ENCODE peak calls at places on chromosomes 11 and 22, in four cellular contexts. One of them, this sample, is unnamed.

GRCh38 chr11:72105888-72106287 is at the start of gene TOMT:
- DNase-seq in cardiac muscle cell: no peak
- DNase-seq in HCT116: no peak
- DNase-seq in tibial nerve: no peak
- DNase-seq in this sample: no peak

GRCh38 chr11:2807801-2808241 is 77.8 kb downstream of the CDKN1C start:
- DNase-seq in tibial nerve: peak; percentile 12
- DNase-seq in cardiac muscle cell: no peak
- DNase-seq in HCT116: no peak
- DNase-seq in this sample: no peak

GRCh38 chr11:93736129-93736528 is 5.2 kb downstream of the TAF1D start:
- DNase-seq in HCT116: no peak
- DNase-seq in cardiac muscle cell: peak; percentile 38
- DNase-seq in tibial nerve: no peak
- DNase-seq in this sample: no peak

GRCh38 chr11:120660024-120660565 is 148.5 kb downstream of the GRIK4 start:
- DNase-seq in cardiac muscle cell: peak; percentile 38
- DNase-seq in HCT116: peak; percentile 46
- DNase-seq in tibial nerve: no peak
- DNase-seq in this sample: peak; percentile 94

GRCh38 chr22:44444341-44445306 is 53.4 kb downstream of the RTL6 start:
- DNase-seq in tibial nerve: no peak
- DNase-seq in HCT116: no peak
- DNase-seq in cardiac muscle cell: no peak
- DNase-seq in this sample: peak; percentile 68

GRCh38 chr22:28768701-28769393 is 3.6 kb upstream of the CCDC117 start:
- DNase-seq in tibial nerve: no peak
- DNase-seq in HCT116: no peak
- DNase-seq in cardiac muscle cell: no peak
- DNase-seq in this sample: no peak

GRCh38 chr22:32623943-32624342 is 149.3 kb downstream of the FBXO7 start:
- DNase-seq in HCT116: no peak
- DNase-seq in tibial nerve: peak; percentile 80
- DNase-seq in cardiac muscle cell: peak; percentile 92
- DNase-seq in this sample: no peak

GRCh38 chr11:35362571-35362980 is 56.8 kb downstream of the SLC1A2 start:
- DNase-seq in HCT116: no peak
- DNase-seq in tibial nerve: no peak
- DNase-seq in cardiac muscle cell: no peak
- DNase-seq in this sample: peak; percentile 32

GRCh38 chr11:20353829-20354434 is 9.6 kb upstream of the HTATIP2 start:
- DNase-seq in tibial nerve: no peak
- DNase-seq in HCT116: peak; percentile 45
- DNase-seq in cardiac muscle cell: peak; percentile 64
- DNase-seq in this sample: peak; percentile 72

GRCh38 chr22:17878970-17879369 is 104.7 kb upstream of the BID start:
- DNase-seq in HCT116: no peak
- DNase-seq in cardiac muscle cell: no peak
- DNase-seq in tibial nerve: no peak
- DNase-seq in this sample: no peak

GRCh38 chr11:33532257-33532656 is 168.4 kb downstream of the C11orf91 start:
- DNase-seq in cardiac muscle cell: no peak
- DNase-seq in tibial nerve: no peak
- DNase-seq in HCT116: no peak
- DNase-seq in this sample: peak; percentile 9
- TF ChIP-seq CTCF in cardiac muscle cell: no peak
- TF ChIP-seq CTCF in tibial nerve: no peak
- TF ChIP-seq CTCF in HCT116: no peak
- TF ChIP-seq CTCF in this sample: no peak

GRCh38 chr11:10484461-10485180 is 29.6 kb downstream of the AMPD3 start:
- DNase-seq in cardiac muscle cell: no peak
- DNase-seq in tibial nerve: no peak
- DNase-seq in HCT116: no peak
- DNase-seq in this sample: no peak
- H3K4me1 ChIP-seq in cardiac muscle cell: no peaks in the 10 kb centered on the region
- H3K4me1 ChIP-seq in tibial nerve: no peaks in the 10 kb centered on the region
- H3K4me1 ChIP-seq in HCT116: peaks cover 27% of the 10 kb centered on the region
- H3K4me1 ChIP-seq in this sample: no peaks in the 10 kb centered on the region

DNA sequence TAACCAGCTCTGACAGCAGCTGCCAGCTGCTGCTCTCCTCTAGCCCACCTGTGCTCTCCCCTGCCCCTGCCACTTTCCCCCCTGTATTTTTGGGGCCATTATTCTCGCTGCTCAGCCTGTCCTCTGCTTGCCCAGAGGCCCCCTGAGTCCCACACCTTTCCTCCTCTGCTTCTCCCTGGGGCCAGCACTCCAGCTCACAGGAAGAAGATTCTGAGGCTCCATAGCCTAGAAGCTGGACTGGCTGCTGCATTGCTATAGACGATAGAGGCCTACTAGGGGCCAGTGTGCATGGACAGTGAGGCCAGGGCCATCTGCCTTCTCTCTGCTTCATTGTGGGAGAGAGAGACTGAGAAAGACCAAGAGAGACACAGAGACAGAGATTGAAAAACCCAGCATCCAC is 679 bp downstream of the OMP start:
- DNase-seq in HCT116: no peak
- DNase-seq in cardiac muscle cell: no peak
- DNase-seq in tibial nerve: no peak
- DNase-seq in this sample: no peak
- TF ChIP-seq CTCF in HCT116: no peak
- TF ChIP-seq CTCF in cardiac muscle cell: no peak
- TF ChIP-seq CTCF in tibial nerve: no peak
- TF ChIP-seq CTCF in this sample: no peak

GRCh38 chr11:47887910-47888569 is 39.9 kb upstream of the NUP160 start:
- DNase-seq in cardiac muscle cell: no peak
- DNase-seq in HCT116: no peak
- DNase-seq in tibial nerve: no peak
- DNase-seq in this sample: no peak

GRCh38 chr11:47881145-47881544 is 33.0 kb upstream of the NUP160 start:
- DNase-seq in tibial nerve: no peak
- DNase-seq in HCT116: no peak
- DNase-seq in cardiac muscle cell: peak; percentile 14
- DNase-seq in this sample: peak; percentile 9

GRCh38 chr11:47891886-47892285 is 43.7 kb upstream of the NUP160 start:
- DNase-seq in HCT116: no peak
- DNase-seq in tibial nerve: no peak
- DNase-seq in cardiac muscle cell: no peak
- DNase-seq in this sample: no peak

GRCh38 chr11:47889714-47890441 is 41.7 kb upstream of the NUP160 start:
- DNase-seq in tibial nerve: no peak
- DNase-seq in cardiac muscle cell: no peak
- DNase-seq in HCT116: no peak
- DNase-seq in this sample: no peak

GRCh38 chr11:47886096-47886495 is 37.9 kb upstream of the NUP160 start:
- DNase-seq in cardiac muscle cell: peak; percentile 87
- DNase-seq in tibial nerve: no peak
- DNase-seq in HCT116: no peak
- DNase-seq in this sample: no peak
- H3K4me1 ChIP-seq in cardiac muscle cell: no peaks in the 10 kb centered on the region
- H3K4me1 ChIP-seq in tibial nerve: no peaks in the 10 kb centered on the region
- H3K4me1 ChIP-seq in HCT116: no peaks in the 10 kb centered on the region
- H3K4me1 ChIP-seq in this sample: no peaks in the 10 kb centered on the region

DNA sequence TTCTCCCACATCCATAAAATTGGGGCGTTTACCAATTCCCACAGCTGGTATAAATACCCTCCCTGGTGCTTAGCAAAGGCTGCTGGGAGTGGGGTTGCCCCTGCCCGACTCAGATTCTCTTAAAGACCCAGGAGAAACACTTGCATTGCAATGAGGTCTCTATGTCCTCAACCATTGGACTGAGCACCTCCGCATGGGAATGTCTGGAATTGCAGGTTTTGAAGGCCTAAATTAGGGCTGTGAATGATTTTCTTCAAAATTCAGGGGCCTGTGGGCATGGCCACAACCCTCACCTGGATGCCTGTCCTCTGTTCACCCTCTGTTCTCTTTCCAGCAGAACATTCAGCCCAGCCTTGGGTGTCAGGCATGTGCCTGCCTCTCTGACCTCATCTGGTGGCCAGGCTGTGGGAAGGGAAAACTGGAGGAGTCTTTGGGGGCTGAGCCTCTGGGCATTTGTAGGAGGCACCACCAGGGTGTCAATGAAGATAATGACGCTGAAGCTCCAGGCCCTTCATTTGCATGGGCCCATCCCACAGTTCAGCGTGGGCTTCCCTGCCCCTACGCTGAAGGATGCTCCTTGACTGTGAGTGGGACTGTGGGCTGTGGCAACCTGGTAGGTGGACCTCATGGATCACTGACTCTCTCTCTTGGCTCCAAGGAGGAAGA is 52.7 kb upstream of the MYEOV start:
- DNase-seq in cardiac muscle cell: no peak
- DNase-seq in tibial nerve: no peak
- DNase-seq in HCT116: no peak
- DNase-seq in this sample: peak; percentile 35
- TF ChIP-seq CTCF in cardiac muscle cell: no peak
- TF ChIP-seq CTCF in tibial nerve: no peak
- TF ChIP-seq CTCF in HCT116: no peak
- TF ChIP-seq CTCF in this sample: peak; percentile 6

This sample was measured in GM23338.